ENCODE peak calls at places on chromosomes 6 and 20, in four cellular contexts. One of them, this sample, is unnamed. For H3K4me1, the result is how much of the 10 kb centered on the place peaks cover.

GRCh38 chr6:137291441-137291840 is 72.3 kb upstream of the IFNGR1 start:
- DNase-seq in body of pancreas: peak
- DNase-seq in tibial nerve: peak
- DNase-seq in heart left ventricle: peak
- DNase-seq in this sample: peak

GRCh38 chr6:40545954-40546353 is 41.2 kb downstream of the LRFN2 start:
- DNase-seq in tibial nerve: no peak
- DNase-seq in heart left ventricle: no peak
- DNase-seq in body of pancreas: no peak
- DNase-seq in this sample: no peak

GRCh38 chr20:8242827-8243764 is 111.0 kb downstream of the PLCB1 start:
- DNase-seq in heart left ventricle: no peak
- DNase-seq in tibial nerve: no peak
- DNase-seq in body of pancreas: no peak
- DNase-seq in this sample: no peak

GRCh38 chr6:147194652-147195403 is 9.4 kb upstream of the STXBP5 start:
- DNase-seq in heart left ventricle: no peak
- DNase-seq in body of pancreas: no peak
- DNase-seq in tibial nerve: no peak
- DNase-seq in this sample: no peak

GRCh38 chr20:54049156-54049555 is 21.2 kb downstream of the BCAS1 start:
- DNase-seq in body of pancreas: no peak
- DNase-seq in tibial nerve: no peak
- DNase-seq in heart left ventricle: no peak
- DNase-seq in this sample: no peak

GRCh38 chr20:47801079-47801478 is 15.8 kb upstream of the SULF2 start:
- DNase-seq in tibial nerve: no peak
- DNase-seq in body of pancreas: no peak
- DNase-seq in heart left ventricle: no peak
- DNase-seq in this sample: no peak

GRCh38 chr20:64244281-64244805 is 11.2 kb upstream of the PCMTD2 start:
- DNase-seq in body of pancreas: no peak
- DNase-seq in heart left ventricle: no peak
- DNase-seq in tibial nerve: no peak
- DNase-seq in this sample: no peak

GRCh38 chr6:159151266-159151855 is 17.8 kb upstream of the FNDC1 start:
- DNase-seq in tibial nerve: peak
- DNase-seq in heart left ventricle: peak
- DNase-seq in body of pancreas: peak
- DNase-seq in this sample: peak

GRCh38 chr6:34673079-34673478 is 23.5 kb downstream of the ILRUN start:
- DNase-seq in tibial nerve: no peak
- DNase-seq in heart left ventricle: no peak
- DNase-seq in body of pancreas: no peak
- DNase-seq in this sample: no peak

GRCh38 chr20:56800088-56800487 is 171.0 kb downstream of the TFAP2C start:
- DNase-seq in body of pancreas: no peak
- DNase-seq in heart left ventricle: no peak
- DNase-seq in tibial nerve: no peak
- DNase-seq in this sample: no peak

GRCh38 chr6:33731751-33732282 is 14.9 kb downstream of the IP6K3 start:
- DNase-seq in body of pancreas: peak
- DNase-seq in tibial nerve: no peak
- DNase-seq in heart left ventricle: peak
- DNase-seq in this sample: no peak

GRCh38 chr6:149236584-149236983 is 80.9 kb upstream of the TAB2 start:
- DNase-seq in heart left ventricle: no peak
- DNase-seq in tibial nerve: no peak
- DNase-seq in body of pancreas: no peak
- DNase-seq in this sample: no peak

DNA sequence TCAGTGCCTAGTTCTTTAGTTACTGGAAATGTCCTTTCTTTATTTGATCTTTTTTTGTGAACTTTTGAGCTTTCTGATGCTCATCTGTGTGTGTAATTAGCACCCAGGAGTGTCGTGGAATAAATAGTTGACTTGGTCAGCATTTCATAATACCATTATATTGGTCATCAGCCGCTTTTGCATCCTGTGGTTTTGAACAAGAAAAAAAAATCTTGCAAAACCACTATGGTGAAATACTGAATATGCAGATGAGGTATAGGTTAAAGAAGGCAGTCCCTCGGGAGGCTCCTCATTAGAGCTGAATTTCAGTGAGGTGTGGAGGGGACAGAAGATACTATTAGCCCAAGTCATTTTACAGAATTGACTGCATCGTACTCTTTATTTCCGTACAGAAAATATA is 90.1 kb downstream of the FOXO3 start:
- DNase-seq in tibial nerve: no peak
- DNase-seq in heart left ventricle: no peak
- DNase-seq in body of pancreas: no peak
- DNase-seq in this sample: no peak
- H3K4me1 ChIP-seq in tibial nerve: half or more
- H3K4me1 ChIP-seq in heart left ventricle: half or more
- H3K4me1 ChIP-seq in body of pancreas: half or more
- H3K4me1 ChIP-seq in this sample: half or more

GRCh38 chr20:58877374-58878360 is 25.2 kb downstream of the GNAS start:
- DNase-seq in body of pancreas: no peak
- DNase-seq in tibial nerve: no peak
- DNase-seq in heart left ventricle: no peak
- DNase-seq in this sample: peak
- TF ChIP-seq POLR2A in body of pancreas: no peak
- TF ChIP-seq POLR2A in tibial nerve: no peak
- TF ChIP-seq POLR2A in heart left ventricle: no peak
- TF ChIP-seq POLR2A in this sample: no peak

DNA sequence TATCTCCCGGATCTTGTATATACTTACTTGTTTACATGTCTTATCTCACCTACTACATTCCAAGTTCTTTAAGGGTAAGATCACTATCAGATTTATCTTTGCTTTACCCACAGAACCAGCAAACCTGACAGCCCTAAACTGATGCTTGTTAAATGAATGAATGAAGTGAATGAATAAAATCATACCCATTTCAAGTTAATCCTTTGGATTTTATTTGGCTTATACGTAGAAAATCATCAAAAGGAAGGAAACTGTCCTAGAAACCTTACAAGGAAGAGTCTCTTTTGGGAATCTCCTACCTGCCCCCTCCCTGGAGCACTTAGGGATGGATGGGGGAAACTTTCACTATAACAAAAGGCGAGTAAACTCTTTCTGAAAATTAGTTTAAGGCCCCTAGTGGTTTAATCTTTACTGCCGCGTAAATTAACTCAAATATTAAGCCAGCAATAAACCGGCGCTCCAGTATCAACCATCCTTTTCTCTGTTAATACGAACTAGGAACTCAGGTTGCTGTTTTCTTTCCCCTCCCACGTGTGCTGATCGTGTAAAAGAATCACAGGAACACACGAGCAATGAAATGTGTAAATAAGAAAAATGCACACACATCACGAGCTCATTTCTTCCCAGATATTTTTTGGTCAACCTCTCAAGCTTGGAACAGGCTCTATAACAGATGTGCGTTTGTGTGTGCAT is 1.2 kb upstream of the UTRN start:
- DNase-seq in heart left ventricle: no peak
- DNase-seq in body of pancreas: no peak
- DNase-seq in tibial nerve: no peak
- DNase-seq in this sample: no peak
- H3K4me3 ChIP-seq in heart left ventricle: peak
- H3K4me3 ChIP-seq in body of pancreas: peak
- H3K4me3 ChIP-seq in tibial nerve: peak
- H3K4me3 ChIP-seq in this sample: peak

GRCh38 chr20:63003546-63003945 is 3.2 kb downstream of the BHLHE23 start:
- DNase-seq in tibial nerve: no peak
- DNase-seq in heart left ventricle: no peak
- DNase-seq in body of pancreas: no peak
- DNase-seq in this sample: no peak
- H3K4me1 ChIP-seq in tibial nerve: under half
- H3K4me1 ChIP-seq in heart left ventricle: under half
- H3K4me1 ChIP-seq in body of pancreas: under half
- H3K4me1 ChIP-seq in this sample: under half

This sample was measured in testis.